ENCODE peak calls at places on chromosomes 6 and 20, in six cellular contexts. One of them, this sample, is unnamed.

GRCh38 chr20:58700121-58700780 is 7.7 kb downstream of the NPEPL1 start:
- DNase-seq in nephron progenitor cell: no peak
- DNase-seq in T-helper 1 cell: no peak
- DNase-seq in CD4-positive, alpha-beta memory T cell: no peak
- DNase-seq in left ventricle myocardium inferior: peak; percentile 12
- DNase-seq in GM04504: no peak
- DNase-seq in this sample: no peak

GRCh38 chr6:42281016-42281533 is 63.4 kb upstream of the MRPS10 start:
- DNase-seq in left ventricle myocardium inferior: no peak
- DNase-seq in nephron progenitor cell: no peak
- DNase-seq in GM04504: no peak
- DNase-seq in CD4-positive, alpha-beta memory T cell: no peak
- DNase-seq in T-helper 1 cell: no peak
- DNase-seq in this sample: no peak

GRCh38 chr6:72084992-72085569 is 198.7 kb downstream of the RIMS1 start:
- DNase-seq in nephron progenitor cell: no peak
- DNase-seq in GM04504: no peak
- DNase-seq in T-helper 1 cell: no peak
- DNase-seq in CD4-positive, alpha-beta memory T cell: no peak
- DNase-seq in left ventricle myocardium inferior: no peak
- DNase-seq in this sample: no peak

GRCh38 chr6:168428863-168429262 is 12.1 kb upstream of the SMOC2 start:
- DNase-seq in CD4-positive, alpha-beta memory T cell: no peak
- DNase-seq in left ventricle myocardium inferior: no peak
- DNase-seq in T-helper 1 cell: no peak
- DNase-seq in nephron progenitor cell: no peak
- DNase-seq in GM04504: no peak
- DNase-seq in this sample: no peak

GRCh38 chr20:21106171-21106694 is at the start of gene LINC00237:
- DNase-seq in left ventricle myocardium inferior: no peak
- DNase-seq in T-helper 1 cell: no peak
- DNase-seq in nephron progenitor cell: peak; percentile 22
- DNase-seq in CD4-positive, alpha-beta memory T cell: no peak
- DNase-seq in GM04504: no peak
- DNase-seq in this sample: no peak

GRCh38 chr6:107841265-107841650 is 17.1 kb upstream of the SCML4 start:
- DNase-seq in nephron progenitor cell: no peak
- DNase-seq in T-helper 1 cell: no peak
- DNase-seq in CD4-positive, alpha-beta memory T cell: no peak
- DNase-seq in left ventricle myocardium inferior: no peak
- DNase-seq in GM04504: no peak
- DNase-seq in this sample: no peak

GRCh38 chr20:38110525-38111178 is 54.4 kb downstream of the TGM2 start:
- DNase-seq in CD4-positive, alpha-beta memory T cell: no peak
- DNase-seq in nephron progenitor cell: no peak
- DNase-seq in T-helper 1 cell: no peak
- DNase-seq in GM04504: no peak
- DNase-seq in left ventricle myocardium inferior: no peak
- DNase-seq in this sample: no peak

GRCh38 chr20:10876558-10876957 is 202.8 kb upstream of the JAG1 start:
- DNase-seq in CD4-positive, alpha-beta memory T cell: no peak
- DNase-seq in nephron progenitor cell: no peak
- DNase-seq in GM04504: no peak
- DNase-seq in left ventricle myocardium inferior: no peak
- DNase-seq in T-helper 1 cell: no peak
- DNase-seq in this sample: no peak

GRCh38 chr6:119385994-119386393 is 36.4 kb upstream of the MAN1A1 start:
- DNase-seq in GM04504: no peak
- DNase-seq in left ventricle myocardium inferior: no peak
- DNase-seq in CD4-positive, alpha-beta memory T cell: no peak
- DNase-seq in nephron progenitor cell: no peak
- DNase-seq in T-helper 1 cell: no peak
- DNase-seq in this sample: no peak

GRCh38 chr6:125507987-125508655 is 206.4 kb upstream of the HDDC2 start:
- DNase-seq in T-helper 1 cell: no peak
- DNase-seq in GM04504: peak; percentile 5
- DNase-seq in nephron progenitor cell: no peak
- DNase-seq in left ventricle myocardium inferior: no peak
- DNase-seq in CD4-positive, alpha-beta memory T cell: no peak
- DNase-seq in this sample: no peak

GRCh38 chr6:18640754-18641153 is 253.6 kb downstream of the RNF144B start:
- DNase-seq in CD4-positive, alpha-beta memory T cell: no peak
- DNase-seq in left ventricle myocardium inferior: no peak
- DNase-seq in nephron progenitor cell: no peak
- DNase-seq in GM04504: no peak
- DNase-seq in T-helper 1 cell: no peak
- DNase-seq in this sample: no peak

GRCh38 chr6:149513915-149514314 is 29.1 kb upstream of the ZC3H12D start:
- DNase-seq in GM04504: no peak
- DNase-seq in nephron progenitor cell: no peak
- DNase-seq in left ventricle myocardium inferior: no peak
- DNase-seq in T-helper 1 cell: no peak
- DNase-seq in CD4-positive, alpha-beta memory T cell: no peak
- DNase-seq in this sample: no peak

GRCh38 chr6:90425161-90425641 is 128.6 kb upstream of the BACH2 start:
- DNase-seq in nephron progenitor cell: no peak
- DNase-seq in T-helper 1 cell: peak; percentile 73
- DNase-seq in left ventricle myocardium inferior: no peak
- DNase-seq in CD4-positive, alpha-beta memory T cell: peak; percentile 29
- DNase-seq in GM04504: no peak
- DNase-seq in this sample: no peak

GRCh38 chr20:36754656-36755222 is 8.8 kb upstream of the NDRG3 start:
- DNase-seq in left ventricle myocardium inferior: no peak
- DNase-seq in CD4-positive, alpha-beta memory T cell: peak; percentile 46
- DNase-seq in nephron progenitor cell: peak; percentile 46
- DNase-seq in GM04504: peak; percentile 56
- DNase-seq in T-helper 1 cell: peak; percentile 42
- DNase-seq in this sample: no peak

GRCh38 chr6:35058041-35058675 is 83.0 kb downstream of the TCP11 start:
- DNase-seq in left ventricle myocardium inferior: no peak
- DNase-seq in T-helper 1 cell: no peak
- DNase-seq in CD4-positive, alpha-beta memory T cell: no peak
- DNase-seq in nephron progenitor cell: no peak
- DNase-seq in GM04504: no peak
- DNase-seq in this sample: peak; percentile 60

GRCh38 chr6:90217621-90218496 is 78.8 kb downstream of the BACH2 start:
- DNase-seq in nephron progenitor cell: peak; percentile 59
- DNase-seq in left ventricle myocardium inferior: no peak
- DNase-seq in GM04504: peak; percentile 3
- DNase-seq in CD4-positive, alpha-beta memory T cell: peak; percentile 27
- DNase-seq in T-helper 1 cell: no peak
- DNase-seq in this sample: no peak

This sample was measured in left ventricle myocardium superior.